ENCODE peak calls at places on chromosomes 1 and 21, in five cellular contexts. U is amniotic stem cell; F is activated naive CD4-positive, alpha-beta T cell treated with anti-CD3 and anti-CD28 coated beads, Interleukin-2, amount 10 ng/mL, durations not matched to agents 7 days and 5 days; S is ELR; G is mucosa of descending colon. V is an unnamed sample.

GRCh38 chr1:912740-913301 is 10.9 kb upstream of the SAMD11 start:
- DNase-seq in U (no peak), F (peak), S (peak), G (peak), V (peak)

GRCh38 chr21:15121655-15122120 is 56.9 kb upstream of the NRIP1 start:
- DNase-seq in U (no peak), F (no peak), S (peak), G (no peak), V (peak)

GRCh38 chr1:153610334-153611023 is 2.5 kb downstream of the S100A16 start:
- DNase-seq in U (no peak), F (no peak), S (peak), G (no peak), V (no peak)

GRCh38 chr1:62271932-62272728 is 47.1 kb downstream of the KANK4 start:
- DNase-seq in U (no peak), F (peak), S (no peak), G (no peak), V (no peak)

GRCh38 chr1:86396503-86396900 is 379 bp upstream of the ODF2L start:
- DNase-seq in U (no peak), F (no peak), S (no peak), G (no peak), V (no peak)

GRCh38 chr1:208231929-208232360 is 12.2 kb downstream of the PLXNA2 start:
- DNase-seq in U (peak), F (no peak), S (peak), G (no peak), V (no peak)

GRCh38 chr1:7973086-7973485 is 11.6 kb downstream of the PARK7 start:
- DNase-seq in U (no peak), F (no peak), S (no peak), G (no peak), V (no peak)

GRCh38 chr1:155083865-155084721 is 5.5 kb downstream of the EFNA3 start:
- DNase-seq in U (no peak), F (peak), S (peak), G (peak), V (no peak)

GRCh38 chr1:205243355-205244191 is 15.8 kb downstream of the TMCC2 start:
- DNase-seq in U (no peak), F (no peak), S (no peak), G (no peak), V (no peak)

GRCh38 chr1:36223373-36223995 is 759 bp upstream of the THRAP3 start:
- DNase-seq in U (no peak), F (no peak), S (peak), G (no peak), V (no peak)

GRCh38 chr1:53140451-53140850 is 2.0 kb downstream of the SLC1A7 start:
- DNase-seq in U (no peak), F (no peak), S (no peak), G (no peak), V (no peak)